ENCODE peak calls at places on chromosome 2, in four cellular contexts. P, D, W and A are unnamed samples.

GRCh38 chr2:235922851-235923250 is 245.3 kb downstream of the GBX2 start:
- DNase-seq in P (no peak), D (no peak), W (no peak), A (no peak)

GRCh38 chr2:38147333-38148121 is 71.6 kb upstream of the CYP1B1 start:
- DNase-seq in P (no peak), D (no peak), W (peak), A (no peak)

GRCh38 chr2:44053052-44053451 is 57.3 kb upstream of the LRPPRC start:
- DNase-seq in P (no peak), D (no peak), W (no peak), A (no peak)

GRCh38 chr2:205245652-205246051 is 436.6 kb upstream of the NRP2 start:
- DNase-seq in P (no peak), D (no peak), W (peak), A (no peak)

GRCh38 chr2:104406273-104406726 is 447.6 kb upstream of the POU3F3 start:
- DNase-seq in P (no peak), D (no peak), W (peak), A (no peak)

GRCh38 chr2:233419626-233420431 is 65.5 kb downstream of the DGKD start:
- DNase-seq in P (no peak), D (peak), W (no peak), A (no peak)

GRCh38 chr2:231621051-231621879 is 28.6 kb downstream of the TEX44 start:
- DNase-seq in P (no peak), D (no peak), W (no peak), A (peak)

GRCh38 chr2:171272039-171272438 is 111.3 kb upstream of the TLK1 start:
- DNase-seq in P (peak), D (no peak), W (peak), A (no peak)

GRCh38 chr2:239498576-239498975 is 97.8 kb upstream of the HDAC4 start:
- DNase-seq in P (no peak), D (no peak), W (no peak), A (peak)